ENCODE peak calls at places on chromosomes 11 and 22, in seven cellular contexts. Y, D, O, J, R, E and A are unnamed samples.

GRCh38 chr11:16791494-16791961 is 53.1 kb downstream of the C11orf58 start:
- DNase-seq in Y (peak; percentile 91), D (peak; percentile 95), O (peak; percentile 62), J (no peak), R (peak; percentile 72), E (peak; percentile 95), A (no peak)

GRCh38 chr11:113935858-113936257 is 31.3 kb downstream of the HTR3B start:
- DNase-seq in Y (no peak), D (no peak), O (no peak), J (no peak), R (no peak), E (no peak), A (no peak)

GRCh38 chr11:106986261-106986660 is 32.0 kb downstream of the GUCY1A2 start:
- DNase-seq in Y (peak; percentile 88), D (peak; percentile 79), O (no peak), J (no peak), R (peak; percentile 47), E (peak; percentile 92), A (no peak)

GRCh38 chr22:46293591-46294260 is 2.9 kb upstream of the GTSE1 start:
- DNase-seq in Y (peak; percentile 69), D (peak; percentile 22), O (no peak), J (peak; percentile 41), R (peak; percentile 62), E (peak; percentile 83), A (no peak)

GRCh38 chr11:27618591-27618990 is 81.7 kb downstream of the BDNF start:
- DNase-seq in Y (peak; percentile 24), D (peak; percentile 11), O (no peak), J (no peak), R (no peak), E (peak; percentile 35), A (no peak)

GRCh38 chr22:49328630-49329405 is 498.9 kb downstream of the BRD1 start:
- DNase-seq in Y (no peak), D (no peak), O (no peak), J (no peak), R (no peak), E (no peak), A (no peak)

GRCh38 chr11:46106530-46107407 is 14.5 kb downstream of the PHF21A start:
- DNase-seq in Y (no peak), D (peak; percentile 39), O (no peak), J (no peak), R (no peak), E (peak; percentile 44), A (no peak)

GRCh38 chr22:22816766-22817410 is 70.7 kb upstream of the IGLL5 start:
- DNase-seq in Y (no peak), D (no peak), O (no peak), J (no peak), R (no peak), E (no peak), A (no peak)

GRCh38 chr11:118227865-118228785 is 3.3 kb upstream of the JAML start:
- DNase-seq in Y (no peak), D (no peak), O (no peak), J (peak; percentile 41), R (no peak), E (no peak), A (no peak)

GRCh38 chr11:2511421-2512369 is 66.9 kb downstream of the KCNQ1 start:
- DNase-seq in Y (no peak), D (no peak), O (no peak), J (peak; percentile 1), R (no peak), E (no peak), A (no peak)

GRCh38 chr11:10650166-10650565 is 43.4 kb downstream of the IRAG1 start:
- DNase-seq in Y (no peak), D (no peak), O (no peak), J (no peak), R (no peak), E (no peak), A (no peak)

GRCh38 chr11:8863838-8864237 is 47.2 kb upstream of the AKIP1 start:
- DNase-seq in Y (peak; percentile 66), D (peak; percentile 81), O (no peak), J (no peak), R (peak; percentile 31), E (peak; percentile 80), A (no peak)